ENCODE peak calls at places on chromosomes 5 and 9, in six cellular contexts. P is Peyer's patch, V is heart left ventricle, E is HCT116, R is body of pancreas, J is right lobe of liver. H is an unnamed sample.

GRCh38 chr5:117454716-117455212 is 880.1 kb upstream of the SEMA6A start:
- DNase-seq in P (peak; percentile 18), V (no peak), E (peak; percentile 62), R (peak; percentile 66), J (peak; percentile 59), H (peak; percentile 49)

GRCh38 chr5:34791761-34792244 is 47.2 kb upstream of the TTC23L start:
- DNase-seq in P (no peak), V (peak; percentile 10), E (no peak), R (no peak), J (no peak), H (no peak)

GRCh38 chr9:77111408-77111807 is 65.9 kb upstream of the VPS13A start:
- DNase-seq in P (no peak), V (no peak), E (no peak), R (no peak), J (no peak), H (no peak)

GRCh38 chr5:150509992-150510391 is 2.1 kb downstream of the NDST1 start:
- DNase-seq in P (no peak), V (no peak), E (no peak), R (no peak), J (no peak), H (no peak)

GRCh38 chr9:137972988-137973470 is 95.4 kb downstream of the CACNA1B start:
- DNase-seq in P (no peak), V (no peak), E (no peak), R (no peak), J (no peak), H (no peak)

GRCh38 chr5:110536120-110537115 is 190.1 kb downstream of the TMEM232 start:
- DNase-seq in P (no peak), V (no peak), E (no peak), R (peak; percentile 13), J (no peak), H (no peak)

GRCh38 chr5:126031989-126032716 is 391.1 kb upstream of the GRAMD2B start:
- DNase-seq in P (no peak), V (peak; percentile 80), E (no peak), R (peak; percentile 28), J (no peak), H (no peak)

GRCh38 chr5:116970318-116970717 is 395.7 kb upstream of the SEMA6A start:
- DNase-seq in P (no peak), V (no peak), E (no peak), R (no peak), J (no peak), H (no peak)

GRCh38 chr9:79215819-79216218 is 355.9 kb upstream of the TLE4 start:
- DNase-seq in P (no peak), V (no peak), E (no peak), R (no peak), J (no peak), H (no peak)

GRCh38 chr5:31563216-31563615 is 31.1 kb downstream of the C5orf22 start:
- DNase-seq in P (no peak), V (no peak), E (no peak), R (no peak), J (no peak), H (no peak)

GRCh38 chr9:23229764-23230434 is 596.1 kb downstream of the ELAVL2 start:
- DNase-seq in P (no peak), V (no peak), E (no peak), R (no peak), J (no peak), H (no peak)

GRCh38 chr9:69469136-69469535 is 144.1 kb downstream of the ENTREP1 start:
- DNase-seq in P (no peak), V (no peak), E (no peak), R (no peak), J (no peak), H (no peak)

GRCh38 chr5:170429014-170429413 is 39.8 kb upstream of the KCNMB1 start:
- DNase-seq in P (no peak), V (no peak), E (no peak), R (no peak), J (no peak), H (no peak)

GRCh38 chr9:69919461-69920061 is 98.9 kb downstream of the CFAP95 start:
- DNase-seq in P (no peak), V (no peak), E (peak; percentile 29), R (no peak), J (no peak), H (peak; percentile 62)

GRCh38 chr5:177498013-177498847 is 826 bp upstream of the PDLIM7 start:
- DNase-seq in P (no peak), V (no peak), E (no peak), R (peak; percentile 47), J (no peak), H (peak; percentile 82)

GRCh38 chr9:133842721-133843227 is 104.6 kb upstream of the SARDH start:
- DNase-seq in P (no peak), V (no peak), E (no peak), R (no peak), J (no peak), H (no peak)

GRCh38 chr9:86925686-86926085 is 21.6 kb downstream of the GAS1 start:
- DNase-seq in P (no peak), V (no peak), E (no peak), R (no peak), J (no peak), H (no peak)

GRCh38 chr9:137055385-137056364 is 1.8 kb upstream of the ENTPD2 start:
- DNase-seq in P (peak; percentile 37), V (peak; percentile 95), E (no peak), R (peak; percentile 98), J (peak; percentile 96), H (no peak)

GRCh38 chr5:138789771-138790242 is 36.6 kb downstream of the CTNNA1 start:
- DNase-seq in P (no peak), V (no peak), E (peak; percentile 37), R (no peak), J (no peak), H (peak; percentile 63)

GRCh38 chr5:172107606-172108005 is 80.4 kb downstream of the STK10 start:
- DNase-seq in P (no peak), V (no peak), E (no peak), R (no peak), J (no peak), H (no peak)

GRCh38 chr5:78649220-78649700 is 688 bp upstream of the LHFPL2 start:
- DNase-seq in P (peak; percentile 22), V (no peak), E (no peak), R (no peak), J (no peak), H (no peak)

DNA sequence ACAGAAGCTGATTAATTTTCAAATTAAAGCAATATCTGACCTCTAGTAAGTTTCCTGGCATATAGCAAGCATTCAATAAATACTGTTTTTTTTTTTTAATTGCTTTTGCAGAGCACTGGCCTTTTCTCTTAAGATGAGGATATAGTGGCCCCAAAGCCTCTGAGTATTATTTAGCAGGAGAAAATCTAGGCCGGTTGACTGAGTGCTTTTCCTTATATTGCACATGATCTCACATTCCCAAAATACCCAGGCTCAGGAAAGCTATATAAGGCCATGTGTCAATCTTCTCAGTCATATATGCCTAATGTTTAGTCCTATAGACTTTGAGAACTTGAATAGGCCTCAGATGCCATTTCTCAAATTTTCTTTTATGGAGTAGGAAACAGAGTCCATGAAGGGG is 183.4 kb downstream of the NTRK2 start:
- DNase-seq in P (no peak), V (no peak), E (no peak), R (no peak), J (no peak), H (no peak)
- TF ChIP-seq POLR2A in P (no peak), V (no peak), E (no peak), R (no peak), J (no peak), H (no peak)

GRCh38 chr5:179806250-179807045 is at the start of gene MGAT4B:
- DNase-seq in P (peak; percentile 65), V (peak; percentile 85), E (no peak), R (peak; percentile 81), J (peak; percentile 86), H (peak; percentile 92)
- TF ChIP-seq POLR2A in P (no peak), V (no peak), E (peak; percentile 68), R (peak; percentile 25), J (peak; percentile 79), H (peak; percentile 20)

DNA sequence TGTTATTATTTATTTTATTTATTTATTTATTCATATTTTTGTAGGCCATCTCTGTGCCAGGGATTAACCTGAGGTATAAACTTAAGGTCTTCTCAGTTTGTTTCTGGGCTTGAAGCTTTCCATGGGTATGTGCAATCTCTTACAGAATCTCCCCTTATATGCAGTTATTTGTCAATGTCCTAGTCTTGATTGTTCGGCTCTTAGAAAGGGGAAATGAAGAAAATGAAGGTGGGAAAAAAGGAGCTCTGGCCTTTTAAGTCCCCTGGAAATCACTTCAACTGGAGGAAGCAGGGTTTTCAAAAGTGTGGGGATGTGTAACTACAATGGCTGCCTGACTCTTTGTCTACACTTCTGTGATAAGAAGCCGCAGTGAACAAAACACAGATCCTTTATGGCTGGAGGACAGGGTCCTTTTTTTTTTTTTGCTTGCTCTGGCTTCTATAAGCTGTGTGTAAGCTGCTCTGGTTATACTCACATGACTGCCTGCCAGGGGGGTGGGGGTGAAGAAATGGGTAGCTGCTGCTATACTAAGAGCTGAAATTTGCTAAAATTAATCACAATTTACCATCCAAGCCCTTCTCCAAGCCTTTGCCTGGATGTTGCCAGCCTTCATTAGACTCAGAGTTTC is 33.7 kb downstream of the CENPP start:
- DNase-seq in P (no peak), V (no peak), E (no peak), R (no peak), J (no peak), H (no peak)
- TF ChIP-seq POLR2A in P (no peak), V (no peak), E (no peak), R (no peak), J (no peak), H (no peak)

GRCh38 chr5:160155017-160155725 is 35.9 kb upstream of the PWWP2A start:
- DNase-seq in P (no peak), V (no peak), E (no peak), R (no peak), J (no peak), H (no peak)

GRCh38 chr5:160162910-160163309 is 43.7 kb upstream of the PWWP2A start:
- DNase-seq in P (no peak), V (no peak), E (no peak), R (no peak), J (no peak), H (no peak)

GRCh38 chr5:160161626-160162025 is 42.4 kb upstream of the PWWP2A start:
- DNase-seq in P (no peak), V (no peak), E (no peak), R (no peak), J (no peak), H (no peak)

GRCh38 chr5:160158087-160158486 is 38.8 kb upstream of the PWWP2A start:
- DNase-seq in P (no peak), V (no peak), E (no peak), R (no peak), J (no peak), H (no peak)

DNA sequence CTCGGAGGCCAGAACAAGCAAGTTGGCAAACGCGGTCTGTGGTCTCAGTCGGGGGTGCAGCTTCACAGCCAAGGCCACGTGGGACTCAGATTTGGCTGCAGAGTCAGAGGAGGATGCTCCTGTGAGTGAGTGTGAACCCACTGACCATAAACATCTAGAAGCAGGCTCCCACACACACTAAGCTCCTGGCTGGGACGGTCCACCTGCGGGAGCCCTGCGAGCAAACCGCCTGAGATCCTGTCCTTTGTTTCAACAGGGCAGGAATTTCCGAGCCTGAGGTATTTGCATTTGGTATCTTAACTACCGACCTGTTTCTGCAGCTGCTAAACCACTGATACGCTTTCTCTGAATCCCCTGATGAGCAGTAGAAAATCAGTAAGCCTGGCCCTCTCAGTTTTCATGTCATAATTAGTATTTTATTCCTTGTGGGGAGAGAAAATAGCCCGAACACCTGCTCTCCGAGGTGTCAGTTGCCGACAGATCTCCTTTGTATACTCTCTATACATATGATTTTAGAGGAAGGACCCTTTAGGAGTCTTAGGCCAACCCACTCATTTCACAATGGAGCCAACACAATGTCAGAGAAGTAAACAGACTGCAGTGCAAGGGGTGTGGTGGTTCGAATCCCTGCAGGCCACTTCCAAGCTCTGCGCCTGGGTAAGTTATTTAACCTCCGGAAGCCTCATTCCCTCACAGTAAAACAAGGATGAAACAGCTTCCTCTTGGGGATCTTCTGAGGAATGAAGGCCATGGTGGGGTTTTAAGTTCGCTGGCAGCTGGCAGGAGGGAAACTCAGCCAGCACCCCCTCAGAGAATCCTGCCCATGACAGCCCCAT is 41.0 kb upstream of the PWWP2A start:
- DNase-seq in P (no peak), V (no peak), E (no peak), R (no peak), J (no peak), H (no peak)
- TF ChIP-seq POLR2A in P (no peak), V (no peak), E (no peak), R (no peak), J (no peak), H (no peak)